ENCODE peak calls at places on chromosomes 5 and 9, in six cellular contexts. V, E, H, P, D and Q are unnamed samples.

GRCh38 chr5:145104106-145104505 is 731.0 kb downstream of the PRELID2 start:
- DNase-seq in H (no peak), P (no peak), E (no peak), D (no peak), V (no peak), Q (no peak)

GRCh38 chr5:172504736-172505402 is 50.5 kb upstream of the SH3PXD2B start:
- DNase-seq in H (peak; percentile 26), V (no peak), P (no peak), E (peak; percentile 26), D (peak; percentile 6), Q (no peak)

GRCh38 chr5:81881595-81881994 is 90.2 kb upstream of the ATG10 start:
- DNase-seq in V (no peak), P (no peak), D (no peak), H (no peak), E (no peak), Q (no peak)

GRCh38 chr5:75623846-75624245 is 12.6 kb downstream of the ANKDD1B start:
- DNase-seq in P (no peak), D (no peak), E (no peak), V (no peak), H (no peak), Q (no peak)

GRCh38 chr9:129319076-129319937 is 141.2 kb upstream of the IER5L start:
- DNase-seq in P (peak; percentile 23), H (no peak), V (no peak), D (no peak), E (no peak), Q (no peak)

GRCh38 chr9:95167998-95168397 is 149.5 kb downstream of the FANCC start:
- DNase-seq in P (peak; percentile 60), E (peak; percentile 79), H (peak; percentile 87), V (peak; percentile 25), D (peak; percentile 97), Q (peak; percentile 75)

GRCh38 chr9:80251778-80252177 is 680.0 kb downstream of the TLE4 start:
- DNase-seq in D (no peak), H (no peak), P (no peak), E (no peak), V (no peak), Q (no peak)

GRCh38 chr9:108639736-108640135 is 216.1 kb downstream of the ACTL7B start:
- DNase-seq in E (no peak), H (no peak), D (no peak), V (no peak), P (no peak), Q (no peak)

GRCh38 chr5:88398316-88398715 is 129.7 kb upstream of the TMEM161B start:
- DNase-seq in V (no peak), P (no peak), E (no peak), D (no peak), H (no peak), Q (no peak)

GRCh38 chr9:33794560-33794959 is 801 bp upstream of the PRSS3 start:
- DNase-seq in H (no peak), E (no peak), P (no peak), V (no peak), D (no peak), Q (no peak)

GRCh38 chr9:126232461-126232860 is 94.2 kb upstream of the MVB12B start:
- DNase-seq in V (no peak), P (no peak), E (no peak), H (no peak), D (no peak), Q (no peak)

GRCh38 chr5:178367351-178368120 is 134.9 kb upstream of the PHYKPL start:
- DNase-seq in P (no peak), H (no peak), V (no peak), D (no peak), E (no peak), Q (no peak)

GRCh38 chr9:128114326-128115186 is 13.0 kb downstream of the PTGES2 start:
- DNase-seq in E (no peak), P (peak; percentile 26), H (no peak), V (no peak), D (no peak), Q (no peak)

GRCh38 chr5:161400583-161400982 is 145.9 kb downstream of the GABRB2 start:
- DNase-seq in H (no peak), D (no peak), V (no peak), E (no peak), P (no peak), Q (no peak)

GRCh38 chr5:149310947-149311675 is 34.2 kb upstream of the GRPEL2 start:
- DNase-seq in D (peak; percentile 77), H (no peak), P (no peak), V (no peak), E (peak; percentile 53), Q (peak; percentile 26)

GRCh38 chr5:66179297-66180051 is 35.4 kb downstream of the SREK1 start:
- DNase-seq in D (no peak), E (no peak), H (no peak), V (no peak), P (no peak), Q (no peak)

GRCh38 chr5:66742083-66742895 is 146.1 kb downstream of the MAST4 start:
- DNase-seq in V (no peak), P (peak; percentile 31), H (no peak), D (peak; percentile 21), E (peak; percentile 19), Q (no peak)

GRCh38 chr5:76504901-76505564 is 101.9 kb downstream of the IQGAP2 start:
- DNase-seq in D (no peak), P (no peak), E (no peak), H (no peak), V (no peak), Q (no peak)

GRCh38 chr9:122445155-122445749 is 32.5 kb downstream of the OR1J1 start:
- DNase-seq in H (no peak), D (peak; percentile 94), V (no peak), E (no peak), P (no peak), Q (no peak)

GRCh38 chr9:81455826-81456225 is 233.5 kb downstream of the TLE1 start:
- DNase-seq in V (no peak), D (no peak), H (no peak), P (no peak), E (no peak), Q (no peak)

GRCh38 chr5:23631283-23632045 is 124.1 kb downstream of the PRDM9 start:
- DNase-seq in P (no peak), D (peak; percentile 85), E (no peak), V (no peak), H (no peak), Q (peak; percentile 43)

GRCh38 chr5:140221697-140222223 is 46.8 kb downstream of the CYSTM1 start:
- DNase-seq in D (peak; percentile 87), E (peak; percentile 47), V (no peak), P (no peak), H (no peak), Q (peak; percentile 84)

GRCh38 chr9:124000161-124000783 is 11.3 kb upstream of the LHX2 start:
- DNase-seq in E (no peak), D (no peak), V (no peak), H (peak; percentile 61), P (no peak), Q (no peak)

GRCh38 chr5:91928751-91929521 is 545.8 kb upstream of the ARRDC3 start:
- DNase-seq in D (peak; percentile 52), H (no peak), V (no peak), E (no peak), P (no peak), Q (peak; percentile 30)

GRCh38 chr9:71115448-71115975 is 5.9 kb downstream of the TRPM3 start:
- DNase-seq in D (no peak), H (no peak), V (no peak), P (no peak), E (no peak), Q (no peak)
- H3K27ac ChIP-seq in D (no peak overlapping the region), H (no peak overlapping the region), V (no peak overlapping the region), P (no peak overlapping the region), E (no peak overlapping the region), Q (no peak overlapping the region)

GRCh38 chr5:170176916-170177315 is 55.9 kb upstream of the C5orf58 start:
- DNase-seq in D (no peak), E (no peak), H (no peak), P (no peak), V (no peak), Q (no peak)
- TF ChIP-seq CTCF in D (no peak), E (no peak), H (no peak), P (no peak), V (no peak), Q (no peak)

DNA sequence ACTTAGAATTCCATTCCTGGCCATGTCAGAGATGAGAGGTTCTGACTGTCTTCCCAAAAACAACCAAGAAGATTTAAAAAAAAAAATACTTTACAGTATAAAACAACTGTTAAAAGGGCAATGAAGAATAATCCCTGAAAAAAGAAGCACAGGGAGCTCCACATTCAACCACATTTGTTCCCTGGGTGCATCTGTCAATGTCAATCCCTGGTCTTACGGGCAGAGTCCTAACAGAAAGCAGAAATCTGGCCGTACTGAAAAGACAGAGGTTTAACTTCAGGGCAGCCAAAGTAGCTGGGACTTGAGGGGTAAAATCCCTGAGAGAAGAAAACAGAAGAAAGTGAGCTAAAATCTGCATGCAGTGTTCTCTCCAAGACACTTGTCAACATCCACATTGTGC is 76.6 kb downstream of the RICTOR start:
- DNase-seq in P (no peak), D (peak; percentile 15), V (no peak), E (no peak), H (no peak), Q (no peak)
- H3K27ac ChIP-seq in P (no peak overlapping the region), D (no peak overlapping the region), V (no peak overlapping the region), E (no peak overlapping the region), H (no peak overlapping the region), Q (no peak overlapping the region)

GRCh38 chr9:131347376-131348020 is 46.4 kb upstream of the PRRC2B start:
- DNase-seq in P (no peak), H (no peak), E (no peak), D (no peak), V (no peak), Q (no peak)

GRCh38 chr9:131349522-131349880 is 44.4 kb upstream of the PRRC2B start:
- DNase-seq in P (no peak), D (no peak), H (no peak), V (no peak), E (no peak), Q (no peak)

GRCh38 chr9:131346559-131346958 is 47.3 kb upstream of the PRRC2B start:
- DNase-seq in D (no peak), V (no peak), H (no peak), E (no peak), P (no peak), Q (no peak)

GRCh38 chr9:131349881-131350563 is 43.9 kb upstream of the PRRC2B start:
- DNase-seq in P (peak; percentile 93), V (peak; percentile 85), D (peak; percentile 84), H (peak; percentile 96), E (peak; percentile 94), Q (peak; percentile 90)

DNA sequence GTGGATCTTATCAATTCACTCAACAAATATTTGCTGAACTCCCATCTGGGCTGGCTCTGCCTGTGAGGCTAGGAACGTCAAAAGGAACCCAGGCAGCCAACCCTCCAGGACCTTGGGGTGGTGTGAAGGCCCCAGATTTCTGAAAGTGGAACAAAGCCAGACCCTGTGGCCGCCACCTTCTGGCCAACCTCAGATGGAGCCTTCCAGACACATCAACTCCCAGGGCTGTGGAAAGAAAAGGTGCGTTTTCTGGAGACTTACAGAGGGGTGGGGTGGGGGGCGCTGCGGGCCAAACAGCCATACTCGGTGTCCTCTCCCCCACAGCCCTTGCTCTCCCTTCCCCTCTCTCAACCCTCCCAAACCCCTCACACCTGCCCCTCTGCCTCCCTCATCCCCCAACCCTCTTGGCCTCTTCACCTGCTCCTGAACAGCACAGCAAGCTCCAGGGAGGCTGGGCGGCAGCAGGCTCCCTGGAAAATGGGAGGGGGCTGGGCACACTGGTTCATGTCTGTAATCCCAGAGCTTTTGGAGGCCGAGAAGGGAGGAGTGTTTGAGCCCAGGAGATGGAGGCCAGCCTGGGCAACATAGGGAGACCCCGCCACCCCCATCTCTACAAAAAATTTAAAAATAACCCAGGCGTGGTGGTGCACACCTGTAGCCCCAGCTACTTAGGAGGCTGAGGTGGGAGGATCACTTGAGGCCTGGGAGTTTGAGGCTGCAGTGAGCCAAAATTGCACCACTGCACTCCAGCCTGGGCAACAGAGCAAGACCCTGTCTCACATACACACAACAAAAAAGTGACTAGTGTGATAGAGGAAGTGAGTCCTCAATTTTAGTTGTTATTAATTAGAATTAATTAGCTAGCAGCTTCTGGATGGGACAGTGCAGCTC is 45.0 kb upstream of the PRRC2B start:
- DNase-seq in P (no peak), E (peak; percentile 38), V (no peak), D (no peak), H (no peak), Q (no peak)
- TF ChIP-seq CTCF in P (no peak), E (no peak), V (no peak), D (peak; percentile 4), H (peak; percentile 37), Q (no peak)